ENCODE peak calls at places on chromosomes 11 and 22, in six cellular contexts. W is fibroblast of villous mesenchyme, P is endothelial cell, H is mesothelial cell of epicardium, Z is cardiac muscle cell, B is A549. Y is an unnamed sample.

GRCh38 chr11:26987205-26987604 is 6.7 kb upstream of the FIBIN start:
- DNase-seq in W (peak), P (no peak), H (no peak), Z (peak), B (no peak), Y (no peak)

GRCh38 chr11:13053255-13053917 is 44.3 kb downstream of the RASSF10 start:
- DNase-seq in W (no peak), P (peak), H (no peak), Z (no peak), B (peak), Y (no peak)

GRCh38 chr11:66315921-66316811 is 678 bp downstream of the CD248 start:
- DNase-seq in W (peak), P (no peak), H (no peak), Z (peak), B (no peak), Y (no peak)

GRCh38 chr11:9838229-9838628 is 174.4 kb downstream of the SWAP70 start:
- DNase-seq in W (no peak), P (no peak), H (no peak), Z (no peak), B (no peak), Y (no peak)

GRCh38 chr11:27184458-27185312 is 144.1 kb downstream of the BBOX1 start:
- DNase-seq in W (no peak), P (no peak), H (no peak), Z (peak), B (no peak), Y (no peak)

GRCh38 chr11:124172076-124172475 is 11.1 kb upstream of the OR10D3 start:
- DNase-seq in W (no peak), P (no peak), H (no peak), Z (no peak), B (no peak), Y (no peak)

GRCh38 chr22:49450521-49450920 is 377.2 kb downstream of the BRD1 start:
- DNase-seq in W (no peak), P (no peak), H (no peak), Z (no peak), B (no peak), Y (no peak)

GRCh38 chr11:106304274-106304673 is 226.8 kb downstream of the AASDHPPT start:
- DNase-seq in W (peak), P (no peak), H (no peak), Z (peak), B (no peak), Y (no peak)

GRCh38 chr22:30892731-30893221 is 75.8 kb downstream of the MORC2 start:
- DNase-seq in W (no peak), P (no peak), H (no peak), Z (no peak), B (no peak), Y (no peak)

GRCh38 chr11:114291381-114291780 is 4.8 kb upstream of the NNMT start:
- DNase-seq in W (peak), P (no peak), H (no peak), Z (peak), B (no peak), Y (no peak)

GRCh38 chr11:97684486-97685439 is 1295.0 kb downstream of the JRKL start:
- DNase-seq in W (no peak), P (no peak), H (no peak), Z (peak), B (no peak), Y (no peak)

DNA sequence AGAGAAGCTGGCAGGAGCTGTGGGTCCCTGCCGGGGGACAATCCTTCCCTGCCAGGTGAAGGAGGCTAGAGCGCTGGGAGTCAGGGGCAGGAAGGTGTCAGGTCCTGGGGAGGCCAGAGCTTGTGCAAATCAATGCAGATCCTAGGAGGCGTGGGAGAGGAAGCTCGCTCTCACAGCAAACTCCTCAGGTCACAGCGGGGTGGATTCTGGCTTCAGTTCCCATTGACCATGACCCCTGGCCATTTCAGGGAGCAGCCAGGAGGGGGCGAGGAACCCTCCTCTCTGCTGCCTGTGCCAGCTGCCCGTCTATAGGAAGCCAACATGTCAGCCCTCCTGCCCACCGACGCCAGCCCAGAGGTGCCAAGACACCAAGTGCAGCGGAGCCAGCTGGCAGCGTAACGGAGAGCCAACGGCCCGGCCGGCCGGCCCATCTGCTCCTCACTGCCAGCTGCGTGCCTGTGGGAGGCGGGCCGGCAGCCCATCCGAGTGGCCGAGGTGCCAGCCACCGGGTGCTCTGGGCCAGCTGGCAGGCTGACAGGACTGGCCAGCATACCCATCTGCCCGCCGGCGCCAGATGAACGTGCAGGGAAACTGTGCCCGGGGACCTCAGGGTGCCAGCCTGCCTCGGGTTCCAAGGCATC is 374.9 kb downstream of the MIAT start:
- DNase-seq in W (no peak), P (peak), H (no peak), Z (peak), B (no peak), Y (peak)
- TF ChIP-seq CTCF in W (peak), P (peak), H (no peak), Z (peak), B (no peak), Y (no peak)

DNA sequence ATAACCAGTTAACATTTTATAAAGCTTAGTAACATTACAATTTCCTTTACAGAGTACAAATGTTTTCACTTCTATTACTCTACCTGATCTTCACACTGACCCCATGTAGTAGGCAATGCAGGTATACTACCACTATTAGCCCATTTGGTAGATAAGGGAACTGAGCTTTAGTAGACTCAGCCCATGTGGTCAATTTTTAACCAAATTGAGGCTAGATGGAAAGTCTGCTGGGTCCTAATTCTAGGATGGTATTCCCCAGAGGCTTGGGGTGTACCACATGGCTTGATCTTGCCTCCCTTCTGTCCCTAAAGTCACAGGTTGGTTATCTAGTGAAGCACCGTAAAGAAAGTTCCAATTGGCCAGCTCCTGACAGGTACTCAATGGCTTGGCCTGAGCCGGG is 48.2 kb downstream of the NRXN2 start:
- DNase-seq in W (no peak), P (no peak), H (no peak), Z (no peak), B (no peak), Y (no peak)
- TF ChIP-seq CTCF in W (no peak), P (no peak), H (no peak), Z (no peak), B (no peak), Y (no peak)

DNA sequence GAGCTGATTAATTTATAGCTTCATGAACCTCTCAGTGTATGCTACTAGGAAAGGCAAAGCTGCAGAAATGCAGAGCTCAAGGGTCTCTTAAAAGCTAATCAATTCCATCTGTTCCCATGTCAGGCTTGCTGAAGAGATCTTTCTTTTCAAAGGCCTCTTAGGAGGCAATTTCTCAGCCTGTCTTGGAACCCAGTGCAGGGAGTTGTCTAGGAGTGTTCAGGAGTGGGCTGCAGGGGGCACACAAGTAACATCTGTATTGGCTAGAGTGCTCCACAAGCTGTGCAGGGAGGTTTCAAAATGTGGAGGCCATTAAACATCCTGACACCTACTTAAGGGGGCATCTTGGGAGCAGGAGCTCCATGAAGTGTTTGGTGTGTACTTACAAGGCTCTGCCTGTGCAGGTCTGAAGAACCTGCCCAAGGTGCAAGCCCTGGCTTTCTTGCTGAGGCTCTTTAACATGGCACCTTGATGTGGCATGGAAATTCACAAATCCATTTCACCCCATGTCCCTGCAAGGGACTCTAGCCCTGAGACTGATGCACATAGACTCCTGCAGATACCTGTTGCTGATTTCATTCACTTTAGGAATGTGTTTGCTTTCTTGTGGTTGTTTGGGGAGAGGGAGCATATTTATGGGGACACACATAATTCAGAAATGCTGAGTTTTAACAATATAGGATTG is 134.7 kb downstream of the ME3 start:
- DNase-seq in W (peak), P (peak), H (no peak), Z (peak), B (no peak), Y (no peak)
- TF ChIP-seq CTCF in W (peak), P (no peak), H (no peak), Z (peak), B (no peak), Y (peak)

GRCh38 chr11:29530961-29531360 is 485.9 kb downstream of the KCNA4 start:
- DNase-seq in W (no peak), P (no peak), H (no peak), Z (no peak), B (no peak), Y (no peak)

GRCh38 chr11:29527391-29527936 is 489.4 kb downstream of the KCNA4 start:
- DNase-seq in W (peak), P (no peak), H (no peak), Z (peak), B (peak), Y (no peak)
- TF ChIP-seq CTCF in W (peak), P (peak), H (no peak), Z (peak), B (peak), Y (peak)

DNA sequence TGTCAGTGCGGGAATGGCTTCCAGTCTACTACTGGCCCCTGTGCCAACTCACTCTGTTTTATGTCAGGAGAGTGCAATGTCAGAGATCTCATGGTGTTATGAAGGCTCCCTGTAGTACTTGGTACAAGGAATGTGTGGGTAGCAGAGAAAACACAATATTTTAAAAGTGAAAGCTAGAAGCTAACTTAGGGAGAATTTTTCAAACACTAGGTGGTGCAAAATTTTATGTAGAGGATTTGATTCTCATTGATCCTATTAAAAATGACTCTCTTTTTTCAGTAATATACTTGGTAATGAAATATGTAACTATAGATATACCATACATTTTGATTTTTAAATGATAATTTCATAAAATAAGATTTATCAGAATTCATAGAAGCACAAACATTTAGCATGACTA is 134.7 kb downstream of the JRKL start:
- DNase-seq in W (no peak), P (no peak), H (no peak), Z (peak), B (no peak), Y (no peak)
- TF ChIP-seq CTCF in W (no peak), P (no peak), H (no peak), Z (peak), B (no peak), Y (peak)

GRCh38 chr11:77115956-77116355 is 12.1 kb upstream of the MYO7A start:
- DNase-seq in W (no peak), P (no peak), H (no peak), Z (no peak), B (no peak), Y (no peak)

GRCh38 chr11:77117485-77117884 is 10.6 kb upstream of the MYO7A start:
- DNase-seq in W (no peak), P (no peak), H (no peak), Z (no peak), B (no peak), Y (no peak)

GRCh38 chr11:77119531-77119936 is 8.5 kb upstream of the MYO7A start:
- DNase-seq in W (no peak), P (no peak), H (no peak), Z (no peak), B (no peak), Y (no peak)

GRCh38 chr11:77118971-77119370 is 9.1 kb upstream of the MYO7A start:
- DNase-seq in W (no peak), P (no peak), H (no peak), Z (no peak), B (no peak), Y (no peak)

GRCh38 chr11:77118086-77118485 is 10.0 kb upstream of the MYO7A start:
- DNase-seq in W (no peak), P (no peak), H (no peak), Z (no peak), B (no peak), Y (no peak)
- TF ChIP-seq CTCF in W (no peak), P (no peak), H (no peak), Z (no peak), B (no peak), Y (no peak)

GRCh38 chr11:58963551-58964075 is 24.3 kb downstream of the GLYATL1 start:
- DNase-seq in W (peak), P (no peak), H (no peak), Z (peak), B (no peak), Y (no peak)
- TF ChIP-seq CTCF in W (no peak), P (no peak), H (no peak), Z (no peak), B (no peak), Y (no peak)

DNA sequence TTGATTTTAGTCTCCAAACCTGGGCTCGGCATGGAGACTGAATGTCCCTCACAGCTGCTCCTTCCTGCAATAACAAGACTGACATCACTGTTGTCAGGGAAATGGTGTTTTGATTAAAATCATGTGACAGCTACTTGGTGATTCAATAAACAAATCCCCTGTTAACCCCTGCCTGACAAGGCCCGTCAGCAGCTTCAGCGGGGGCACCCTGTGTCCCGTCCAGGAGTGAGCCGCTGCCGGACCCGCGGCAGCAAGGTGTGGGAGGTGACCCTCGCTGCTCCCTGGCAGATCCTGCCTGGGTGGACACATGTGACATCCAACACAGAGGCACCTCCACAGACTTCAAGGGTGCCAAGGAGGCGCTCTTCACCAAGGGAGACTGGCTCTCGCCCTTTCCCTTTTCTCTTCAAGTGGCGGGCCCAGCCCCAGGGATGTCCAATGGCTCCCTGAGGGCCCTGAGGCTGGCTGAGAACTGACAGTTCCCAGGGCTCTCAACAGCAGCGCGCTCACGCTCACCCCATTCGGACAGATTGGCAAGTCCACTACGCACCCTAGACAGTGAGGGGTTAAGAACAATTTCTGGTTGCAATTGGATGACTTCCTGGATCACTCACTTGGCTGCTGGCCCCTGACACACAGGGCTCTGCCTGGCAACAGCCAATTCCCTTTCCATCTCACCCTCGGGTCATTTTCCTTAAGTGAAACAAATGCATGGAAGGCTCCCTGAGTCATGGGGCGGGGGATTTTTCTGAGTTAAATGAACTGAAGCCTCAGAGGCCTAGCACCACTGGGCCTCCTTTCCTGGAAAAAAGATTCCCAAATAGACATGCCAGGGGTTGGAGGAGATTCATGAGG is 30.7 kb downstream of the PPP2R1B start:
- DNase-seq in W (peak), P (no peak), H (no peak), Z (peak), B (no peak), Y (no peak)
- TF ChIP-seq CTCF in W (no peak), P (no peak), H (no peak), Z (peak), B (no peak), Y (no peak)

GRCh38 chr11:2691991-2692841 is 7.6 kb downstream of the KCNQ1OT1 start:
- DNase-seq in W (no peak), P (no peak), H (no peak), Z (no peak), B (no peak), Y (no peak)
- TF ChIP-seq CTCF in W (peak), P (peak), H (no peak), Z (peak), B (peak), Y (peak)

GRCh38 chr11:130340671-130341319 is 26.1 kb upstream of the ZBTB44 start:
- DNase-seq in W (no peak), P (no peak), H (no peak), Z (no peak), B (no peak), Y (no peak)

DNA sequence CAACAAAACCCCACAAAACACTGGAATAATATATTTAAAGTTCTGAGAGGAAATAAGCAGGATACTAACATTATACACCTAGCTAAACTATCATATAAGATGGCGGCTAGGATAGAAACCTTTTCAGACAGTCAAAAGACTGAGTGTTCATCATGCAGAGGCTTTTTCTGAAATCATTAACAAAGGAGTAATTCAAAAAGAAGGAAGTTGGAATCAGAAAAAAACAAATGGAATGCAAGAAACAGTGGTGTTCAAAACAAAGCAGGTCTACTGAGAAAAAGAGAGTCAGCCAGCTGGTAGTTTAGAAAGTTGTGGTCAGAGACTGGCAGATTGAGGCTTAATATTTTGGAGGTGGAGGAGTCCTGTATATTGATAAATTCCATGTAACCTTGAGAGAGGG is 30.1 kb upstream of the ZBTB44 start:
- DNase-seq in W (no peak), P (no peak), H (no peak), Z (no peak), B (no peak), Y (no peak)
- TF ChIP-seq CTCF in W (no peak), P (no peak), H (no peak), Z (no peak), B (no peak), Y (no peak)

Y was measured in neural crest cell.